ENCODE peak calls at places on chromosomes 6 and 20, in six cellular contexts. V is anterior cingulate cortex; C is T-helper 1 cell; U is nephron progenitor cell; W is effector memory CD8-positive, alpha-beta T cell; Q is astrocyte of the hippocampus. Z is an unnamed sample.

GRCh38 chr20:7959484-7959883 is 19.2 kb upstream of the HAO1 start:
- DNase-seq in V (no peak), C (no peak), U (no peak), W (no peak), Q (peak; percentile 3), Z (no peak)

GRCh38 chr6:43776799-43777776 is 7.1 kb downstream of the VEGFA start:
- DNase-seq in V (no peak), C (no peak), U (no peak), W (no peak), Q (no peak), Z (no peak)

GRCh38 chr20:35344354-35344837 is 52.2 kb upstream of the FAM83C start:
- DNase-seq in V (no peak), C (no peak), U (no peak), W (no peak), Q (no peak), Z (no peak)

GRCh38 chr6:23154159-23154558 is 584.8 kb downstream of the HDGFL1 start:
- DNase-seq in V (no peak), C (no peak), U (no peak), W (no peak), Q (no peak), Z (no peak)

GRCh38 chr6:37074053-37074827 is 68.8 kb downstream of the FGD2 start:
- DNase-seq in V (no peak), C (no peak), U (no peak), W (no peak), Q (no peak), Z (no peak)

GRCh38 chr6:30357678-30358339 is 12.9 kb downstream of the RPP21 start:
- DNase-seq in V (peak; percentile 75), C (peak; percentile 16), U (peak; percentile 68), W (peak; percentile 44), Q (peak; percentile 78), Z (peak; percentile 25)

GRCh38 chr6:157984686-157985225 is 3.1 kb downstream of the SYNJ2 start:
- DNase-seq in V (no peak), C (no peak), U (no peak), W (no peak), Q (peak; percentile 42), Z (no peak)

GRCh38 chr6:89348372-89348771 is 4.2 kb downstream of the UBE2J1 start:
- DNase-seq in V (no peak), C (no peak), U (no peak), W (no peak), Q (peak; percentile 44), Z (no peak)

GRCh38 chr6:112298816-112299281 is 44.5 kb upstream of the LAMA4 start:
- DNase-seq in V (no peak), C (no peak), U (no peak), W (no peak), Q (peak; percentile 78), Z (no peak)

GRCh38 chr20:10094566-10095173 is 59.9 kb downstream of the ANKEF1 start:
- DNase-seq in V (no peak), C (no peak), U (no peak), W (no peak), Q (no peak), Z (no peak)

GRCh38 chr20:43379239-43379917 is 78.3 kb upstream of the SRSF6 start:
- DNase-seq in V (no peak), C (no peak), U (no peak), W (no peak), Q (peak; percentile 58), Z (no peak)

GRCh38 chr6:106069478-106069877 is 16.7 kb upstream of the PRDM1 start:
- DNase-seq in V (no peak), C (no peak), U (no peak), W (no peak), Q (peak; percentile 93), Z (no peak)

GRCh38 chr6:96391776-96392175 is 129.8 kb upstream of the UFL1 start:
- DNase-seq in V (peak; percentile 63), C (no peak), U (peak; percentile 56), W (no peak), Q (peak; percentile 70), Z (no peak)

GRCh38 chr20:9353916-9354276 is 160.5 kb upstream of the LAMP5 start:
- DNase-seq in V (no peak), C (no peak), U (no peak), W (no peak), Q (no peak), Z (no peak)

GRCh38 chr20:64044484-64045247 is 4.8 kb downstream of the SOX18 start:
- DNase-seq in V (no peak), C (no peak), U (no peak), W (no peak), Q (peak; percentile 65), Z (no peak)

GRCh38 chr6:105675715-105676397 is 273.0 kb upstream of the PREP start:
- DNase-seq in V (no peak), C (no peak), U (no peak), W (no peak), Q (peak; percentile 94), Z (no peak)

GRCh38 chr6:82419859-82420258 is 56.2 kb downstream of the TPBG start:
- DNase-seq in V (no peak), C (no peak), U (no peak), W (no peak), Q (no peak), Z (no peak)

GRCh38 chr6:107173779-107174178 is 58.5 kb upstream of the BEND3 start:
- DNase-seq in V (no peak), C (no peak), U (no peak), W (no peak), Q (peak; percentile 19), Z (no peak)

GRCh38 chr6:42224222-42225042 is 6.8 kb upstream of the MRPS10 start:
- DNase-seq in V (no peak), C (no peak), U (no peak), W (no peak), Q (peak; percentile 55), Z (no peak)

GRCh38 chr6:113102761-113103160 is 754.4 kb upstream of the MARCKS start:
- DNase-seq in V (no peak), C (no peak), U (no peak), W (no peak), Q (peak; percentile 33), Z (no peak)

GRCh38 chr6:56808871-56809359 is 146.0 kb upstream of the BEND6 start:
- DNase-seq in V (no peak), C (no peak), U (no peak), W (no peak), Q (peak; percentile 57), Z (no peak)

GRCh38 chr20:11935754-11936551 is 18.3 kb downstream of the BTBD3 start:
- DNase-seq in V (no peak), C (no peak), U (no peak), W (no peak), Q (no peak), Z (no peak)

Z was measured in activated effector memory CD4-positive, alpha-beta T cell treated with Interleukin-2 at 50 U/mL for 16 hours.